ENCODE peak calls at places on chromosomes 11 and 22, in ten cellular contexts. One of them, this sample, is unnamed.

GRCh38 chr22:27715078-27715477 is 86.5 kb downstream of the MN1 start:
- DNase-seq in skeletal muscle cell: no peak
- DNase-seq in LHCN-M2: no peak
- DNase-seq in M059J: peak; percentile 14
- DNase-seq in NCI-H460: no peak
- DNase-seq in type B pancreatic cell: no peak
- DNase-seq in activated CD4-positive, alpha-beta T cell treated with anti-CD3 and anti-CD28 coated beads for 48 hours: no peak
- DNase-seq in T-cell: no peak
- DNase-seq in NCI-H748 treated with DMSO at 0.1 percent for 48 hours: no peak
- DNase-seq in hippocampal formation: peak; percentile 88
- DNase-seq in this sample: peak; percentile 90

GRCh38 chr11:5489571-5490357 is 1.3 kb downstream of the OR52D1 start:
- DNase-seq in type B pancreatic cell: no peak
- DNase-seq in LHCN-M2: no peak
- DNase-seq in activated CD4-positive, alpha-beta T cell treated with anti-CD3 and anti-CD28 coated beads for 48 hours: no peak
- DNase-seq in T-cell: no peak
- DNase-seq in hippocampal formation: no peak
- DNase-seq in M059J: no peak
- DNase-seq in skeletal muscle cell: peak; percentile 25
- DNase-seq in NCI-H748 treated with DMSO at 0.1 percent for 48 hours: no peak
- DNase-seq in NCI-H460: no peak
- DNase-seq in this sample: no peak

GRCh38 chr11:93034031-93034430 is 64.6 kb downstream of the MTNR1B start:
- DNase-seq in NCI-H460: no peak
- DNase-seq in NCI-H748 treated with DMSO at 0.1 percent for 48 hours: no peak
- DNase-seq in T-cell: no peak
- DNase-seq in activated CD4-positive, alpha-beta T cell treated with anti-CD3 and anti-CD28 coated beads for 48 hours: no peak
- DNase-seq in hippocampal formation: no peak
- DNase-seq in M059J: peak; percentile 68
- DNase-seq in LHCN-M2: peak; percentile 25
- DNase-seq in skeletal muscle cell: no peak
- DNase-seq in type B pancreatic cell: no peak
- DNase-seq in this sample: no peak

GRCh38 chr11:16986434-16987204 is 27.6 kb downstream of the PLEKHA7 start:
- DNase-seq in M059J: peak; percentile 48
- DNase-seq in NCI-H748 treated with DMSO at 0.1 percent for 48 hours: no peak
- DNase-seq in skeletal muscle cell: no peak
- DNase-seq in activated CD4-positive, alpha-beta T cell treated with anti-CD3 and anti-CD28 coated beads for 48 hours: peak; percentile 70
- DNase-seq in hippocampal formation: no peak
- DNase-seq in type B pancreatic cell: no peak
- DNase-seq in NCI-H460: no peak
- DNase-seq in LHCN-M2: no peak
- DNase-seq in T-cell: peak; percentile 30
- DNase-seq in this sample: no peak

GRCh38 chr11:67558084-67558772 is 25.4 kb upstream of the GSTP1 start:
- DNase-seq in type B pancreatic cell: no peak
- DNase-seq in T-cell: no peak
- DNase-seq in NCI-H748 treated with DMSO at 0.1 percent for 48 hours: no peak
- DNase-seq in LHCN-M2: no peak
- DNase-seq in skeletal muscle cell: no peak
- DNase-seq in NCI-H460: no peak
- DNase-seq in M059J: no peak
- DNase-seq in activated CD4-positive, alpha-beta T cell treated with anti-CD3 and anti-CD28 coated beads for 48 hours: no peak
- DNase-seq in hippocampal formation: no peak
- DNase-seq in this sample: no peak

GRCh38 chr11:69344570-69345145 is 50.7 kb downstream of the MYEOV start:
- DNase-seq in T-cell: no peak
- DNase-seq in NCI-H460: no peak
- DNase-seq in M059J: no peak
- DNase-seq in activated CD4-positive, alpha-beta T cell treated with anti-CD3 and anti-CD28 coated beads for 48 hours: no peak
- DNase-seq in type B pancreatic cell: peak; percentile 16
- DNase-seq in skeletal muscle cell: no peak
- DNase-seq in NCI-H748 treated with DMSO at 0.1 percent for 48 hours: no peak
- DNase-seq in LHCN-M2: no peak
- DNase-seq in hippocampal formation: no peak
- DNase-seq in this sample: no peak

GRCh38 chr11:57778318-57779037 is 16.9 kb downstream of the CTNND1 start:
- DNase-seq in T-cell: no peak
- DNase-seq in NCI-H748 treated with DMSO at 0.1 percent for 48 hours: no peak
- DNase-seq in skeletal muscle cell: peak; percentile 96
- DNase-seq in activated CD4-positive, alpha-beta T cell treated with anti-CD3 and anti-CD28 coated beads for 48 hours: no peak
- DNase-seq in M059J: peak; percentile 100
- DNase-seq in hippocampal formation: peak; percentile 84
- DNase-seq in type B pancreatic cell: peak; percentile 87
- DNase-seq in NCI-H460: peak; percentile 83
- DNase-seq in LHCN-M2: peak; percentile 100
- DNase-seq in this sample: peak; percentile 68

GRCh38 chr11:35853871-35854270 is 90.0 kb upstream of the LDLRAD3 start:
- DNase-seq in hippocampal formation: no peak
- DNase-seq in T-cell: no peak
- DNase-seq in NCI-H748 treated with DMSO at 0.1 percent for 48 hours: no peak
- DNase-seq in type B pancreatic cell: peak; percentile 20
- DNase-seq in NCI-H460: no peak
- DNase-seq in activated CD4-positive, alpha-beta T cell treated with anti-CD3 and anti-CD28 coated beads for 48 hours: no peak
- DNase-seq in LHCN-M2: no peak
- DNase-seq in skeletal muscle cell: no peak
- DNase-seq in M059J: no peak
- DNase-seq in this sample: no peak

GRCh38 chr11:119149371-119150275 is 771 bp downstream of the ABCG4 start:
- DNase-seq in skeletal muscle cell: no peak
- DNase-seq in type B pancreatic cell: no peak
- DNase-seq in T-cell: no peak
- DNase-seq in LHCN-M2: no peak
- DNase-seq in activated CD4-positive, alpha-beta T cell treated with anti-CD3 and anti-CD28 coated beads for 48 hours: no peak
- DNase-seq in NCI-H460: no peak
- DNase-seq in NCI-H748 treated with DMSO at 0.1 percent for 48 hours: no peak
- DNase-seq in M059J: no peak
- DNase-seq in hippocampal formation: no peak
- DNase-seq in this sample: no peak

GRCh38 chr22:29152381-29153138 is 53.1 kb upstream of the EMID1 start:
- DNase-seq in type B pancreatic cell: no peak
- DNase-seq in activated CD4-positive, alpha-beta T cell treated with anti-CD3 and anti-CD28 coated beads for 48 hours: no peak
- DNase-seq in T-cell: no peak
- DNase-seq in hippocampal formation: peak; percentile 63
- DNase-seq in LHCN-M2: no peak
- DNase-seq in NCI-H460: no peak
- DNase-seq in M059J: no peak
- DNase-seq in NCI-H748 treated with DMSO at 0.1 percent for 48 hours: no peak
- DNase-seq in skeletal muscle cell: no peak
- DNase-seq in this sample: peak; percentile 49

GRCh38 chr11:125566235-125566634 is 3.0 kb upstream of the EI24 start:
- DNase-seq in type B pancreatic cell: no peak
- DNase-seq in skeletal muscle cell: no peak
- DNase-seq in M059J: no peak
- DNase-seq in activated CD4-positive, alpha-beta T cell treated with anti-CD3 and anti-CD28 coated beads for 48 hours: no peak
- DNase-seq in NCI-H460: no peak
- DNase-seq in LHCN-M2: no peak
- DNase-seq in T-cell: no peak
- DNase-seq in NCI-H748 treated with DMSO at 0.1 percent for 48 hours: no peak
- DNase-seq in hippocampal formation: no peak
- DNase-seq in this sample: no peak

GRCh38 chr11:76626921-76627391 is 43.6 kb downstream of the LRRC32 start:
- DNase-seq in activated CD4-positive, alpha-beta T cell treated with anti-CD3 and anti-CD28 coated beads for 48 hours: peak; percentile 69
- DNase-seq in NCI-H460: no peak
- DNase-seq in NCI-H748 treated with DMSO at 0.1 percent for 48 hours: no peak
- DNase-seq in M059J: peak; percentile 92
- DNase-seq in T-cell: no peak
- DNase-seq in skeletal muscle cell: no peak
- DNase-seq in hippocampal formation: no peak
- DNase-seq in LHCN-M2: peak; percentile 69
- DNase-seq in type B pancreatic cell: peak; percentile 61
- DNase-seq in this sample: no peak

GRCh38 chr22:50600967-50601668 is 525 bp downstream of the MAPK8IP2 start:
- DNase-seq in activated CD4-positive, alpha-beta T cell treated with anti-CD3 and anti-CD28 coated beads for 48 hours: no peak
- DNase-seq in skeletal muscle cell: no peak
- DNase-seq in hippocampal formation: no peak
- DNase-seq in NCI-H748 treated with DMSO at 0.1 percent for 48 hours: no peak
- DNase-seq in NCI-H460: no peak
- DNase-seq in LHCN-M2: no peak
- DNase-seq in type B pancreatic cell: no peak
- DNase-seq in T-cell: no peak
- DNase-seq in M059J: no peak
- DNase-seq in this sample: no peak

GRCh38 chr11:9838229-9838628 is 174.4 kb downstream of the SWAP70 start:
- DNase-seq in T-cell: no peak
- DNase-seq in LHCN-M2: peak; percentile 71
- DNase-seq in M059J: peak; percentile 57
- DNase-seq in activated CD4-positive, alpha-beta T cell treated with anti-CD3 and anti-CD28 coated beads for 48 hours: no peak
- DNase-seq in NCI-H748 treated with DMSO at 0.1 percent for 48 hours: no peak
- DNase-seq in type B pancreatic cell: no peak
- DNase-seq in NCI-H460: no peak
- DNase-seq in skeletal muscle cell: no peak
- DNase-seq in hippocampal formation: no peak
- DNase-seq in this sample: no peak

GRCh38 chr22:25404923-25405853 is 159.3 kb upstream of the GRK3 start:
- DNase-seq in NCI-H460: peak; percentile 44
- DNase-seq in hippocampal formation: peak; percentile 31
- DNase-seq in LHCN-M2: peak; percentile 61
- DNase-seq in type B pancreatic cell: no peak
- DNase-seq in skeletal muscle cell: no peak
- DNase-seq in M059J: peak; percentile 61
- DNase-seq in T-cell: peak; percentile 43
- DNase-seq in NCI-H748 treated with DMSO at 0.1 percent for 48 hours: no peak
- DNase-seq in activated CD4-positive, alpha-beta T cell treated with anti-CD3 and anti-CD28 coated beads for 48 hours: peak; percentile 74
- DNase-seq in this sample: peak; percentile 48

GRCh38 chr11:61960532-61960931 is 6.9 kb downstream of the FTH1 start:
- DNase-seq in activated CD4-positive, alpha-beta T cell treated with anti-CD3 and anti-CD28 coated beads for 48 hours: no peak
- DNase-seq in skeletal muscle cell: no peak
- DNase-seq in NCI-H460: no peak
- DNase-seq in M059J: no peak
- DNase-seq in hippocampal formation: no peak
- DNase-seq in NCI-H748 treated with DMSO at 0.1 percent for 48 hours: no peak
- DNase-seq in LHCN-M2: no peak
- DNase-seq in type B pancreatic cell: peak; percentile 53
- DNase-seq in T-cell: no peak
- DNase-seq in this sample: no peak

GRCh38 chr11:83157755-83158473 is 983 bp downstream of the PCF11 start:
- DNase-seq in LHCN-M2: peak; percentile 65
- DNase-seq in NCI-H748 treated with DMSO at 0.1 percent for 48 hours: no peak
- DNase-seq in skeletal muscle cell: no peak
- DNase-seq in T-cell: peak; percentile 8
- DNase-seq in NCI-H460: peak; percentile 45
- DNase-seq in activated CD4-positive, alpha-beta T cell treated with anti-CD3 and anti-CD28 coated beads for 48 hours: peak; percentile 66
- DNase-seq in type B pancreatic cell: no peak
- DNase-seq in M059J: peak; percentile 52
- DNase-seq in hippocampal formation: peak; percentile 61
- DNase-seq in this sample: peak; percentile 59

GRCh38 chr11:68598816-68599653 is 85.3 kb upstream of the GAL start:
- DNase-seq in hippocampal formation: no peak
- DNase-seq in NCI-H748 treated with DMSO at 0.1 percent for 48 hours: no peak
- DNase-seq in M059J: peak; percentile 9
- DNase-seq in T-cell: no peak
- DNase-seq in activated CD4-positive, alpha-beta T cell treated with anti-CD3 and anti-CD28 coated beads for 48 hours: no peak
- DNase-seq in skeletal muscle cell: no peak
- DNase-seq in LHCN-M2: no peak
- DNase-seq in type B pancreatic cell: no peak
- DNase-seq in NCI-H460: no peak
- DNase-seq in this sample: no peak

GRCh38 chr11:60607483-60607882 is 91.9 kb upstream of the MS4A8 start:
- DNase-seq in T-cell: no peak
- DNase-seq in M059J: no peak
- DNase-seq in LHCN-M2: no peak
- DNase-seq in hippocampal formation: no peak
- DNase-seq in type B pancreatic cell: no peak
- DNase-seq in NCI-H460: no peak
- DNase-seq in activated CD4-positive, alpha-beta T cell treated with anti-CD3 and anti-CD28 coated beads for 48 hours: no peak
- DNase-seq in skeletal muscle cell: no peak
- DNase-seq in NCI-H748 treated with DMSO at 0.1 percent for 48 hours: no peak
- DNase-seq in this sample: no peak

GRCh38 chr11:65308281-65308891 is 6.3 kb upstream of the CDC42EP2 start:
- DNase-seq in NCI-H460: no peak
- DNase-seq in activated CD4-positive, alpha-beta T cell treated with anti-CD3 and anti-CD28 coated beads for 48 hours: no peak
- DNase-seq in T-cell: no peak
- DNase-seq in hippocampal formation: no peak
- DNase-seq in M059J: peak; percentile 45
- DNase-seq in type B pancreatic cell: no peak
- DNase-seq in LHCN-M2: no peak
- DNase-seq in skeletal muscle cell: no peak
- DNase-seq in NCI-H748 treated with DMSO at 0.1 percent for 48 hours: no peak
- DNase-seq in this sample: no peak

GRCh38 chr22:31572939-31573338 is 76.6 kb downstream of the SFI1 start:
- DNase-seq in type B pancreatic cell: no peak
- DNase-seq in NCI-H460: no peak
- DNase-seq in activated CD4-positive, alpha-beta T cell treated with anti-CD3 and anti-CD28 coated beads for 48 hours: no peak
- DNase-seq in T-cell: no peak
- DNase-seq in NCI-H748 treated with DMSO at 0.1 percent for 48 hours: no peak
- DNase-seq in hippocampal formation: no peak
- DNase-seq in LHCN-M2: no peak
- DNase-seq in M059J: no peak
- DNase-seq in skeletal muscle cell: no peak
- DNase-seq in this sample: no peak

This sample was measured in nucleus accumbens.